ENCODE peak calls at places on chromosomes 5 and 9, in ten cellular contexts. One of them, this sample, is unnamed.

GRCh38 chr9:105515811-105516413 is 42.0 kb upstream of the FKTN start:
- DNase-seq in activated naive CD4-positive, alpha-beta T cell treated with anti-CD3 and anti-CD28 coated beads for 36 hours: no peak
- DNase-seq in GM10248: no peak
- DNase-seq in stimulated activated CD4-positive, alpha-beta T cell treated with anti-CD3 and anti-CD28 coated beads, Interleukin-2, amount 100 ng/mL, for 48 hours: no peak
- DNase-seq in astrocyte: no peak
- DNase-seq in left ventricle myocardium inferior: no peak
- DNase-seq in head of caudate nucleus: no peak
- DNase-seq in amniotic stem cell: no peak
- DNase-seq in RKO: no peak
- DNase-seq in NCI-H1930: no peak
- DNase-seq in this sample: no peak

GRCh38 chr5:5497132-5497748 is 74.8 kb downstream of the ICE1 start:
- DNase-seq in RKO: peak
- DNase-seq in NCI-H1930: peak
- DNase-seq in head of caudate nucleus: peak
- DNase-seq in amniotic stem cell: peak
- DNase-seq in activated naive CD4-positive, alpha-beta T cell treated with anti-CD3 and anti-CD28 coated beads for 36 hours: peak
- DNase-seq in astrocyte: peak
- DNase-seq in stimulated activated CD4-positive, alpha-beta T cell treated with anti-CD3 and anti-CD28 coated beads, Interleukin-2, amount 100 ng/mL, for 48 hours: no peak
- DNase-seq in GM10248: peak
- DNase-seq in left ventricle myocardium inferior: peak
- DNase-seq in this sample: peak

GRCh38 chr5:2684606-2685005 is 66.9 kb downstream of the IRX2 start:
- DNase-seq in activated naive CD4-positive, alpha-beta T cell treated with anti-CD3 and anti-CD28 coated beads for 36 hours: no peak
- DNase-seq in head of caudate nucleus: no peak
- DNase-seq in astrocyte: no peak
- DNase-seq in RKO: no peak
- DNase-seq in amniotic stem cell: no peak
- DNase-seq in left ventricle myocardium inferior: no peak
- DNase-seq in GM10248: no peak
- DNase-seq in NCI-H1930: no peak
- DNase-seq in stimulated activated CD4-positive, alpha-beta T cell treated with anti-CD3 and anti-CD28 coated beads, Interleukin-2, amount 100 ng/mL, for 48 hours: no peak
- DNase-seq in this sample: no peak

GRCh38 chr5:146073239-146073900 is 32.0 kb downstream of the PLAC8L1 start:
- DNase-seq in stimulated activated CD4-positive, alpha-beta T cell treated with anti-CD3 and anti-CD28 coated beads, Interleukin-2, amount 100 ng/mL, for 48 hours: no peak
- DNase-seq in RKO: no peak
- DNase-seq in amniotic stem cell: no peak
- DNase-seq in left ventricle myocardium inferior: no peak
- DNase-seq in head of caudate nucleus: no peak
- DNase-seq in NCI-H1930: no peak
- DNase-seq in astrocyte: no peak
- DNase-seq in GM10248: no peak
- DNase-seq in activated naive CD4-positive, alpha-beta T cell treated with anti-CD3 and anti-CD28 coated beads for 36 hours: no peak
- DNase-seq in this sample: no peak

GRCh38 chr9:76414656-76415055 is 20.4 kb upstream of the RFK start:
- DNase-seq in head of caudate nucleus: no peak
- DNase-seq in stimulated activated CD4-positive, alpha-beta T cell treated with anti-CD3 and anti-CD28 coated beads, Interleukin-2, amount 100 ng/mL, for 48 hours: no peak
- DNase-seq in RKO: no peak
- DNase-seq in GM10248: no peak
- DNase-seq in astrocyte: peak
- DNase-seq in NCI-H1930: no peak
- DNase-seq in activated naive CD4-positive, alpha-beta T cell treated with anti-CD3 and anti-CD28 coated beads for 36 hours: no peak
- DNase-seq in amniotic stem cell: no peak
- DNase-seq in left ventricle myocardium inferior: no peak
- DNase-seq in this sample: no peak

GRCh38 chr9:4164356-4164755 is 135.5 kb downstream of the GLIS3 start:
- DNase-seq in head of caudate nucleus: no peak
- DNase-seq in astrocyte: no peak
- DNase-seq in RKO: no peak
- DNase-seq in NCI-H1930: no peak
- DNase-seq in stimulated activated CD4-positive, alpha-beta T cell treated with anti-CD3 and anti-CD28 coated beads, Interleukin-2, amount 100 ng/mL, for 48 hours: no peak
- DNase-seq in activated naive CD4-positive, alpha-beta T cell treated with anti-CD3 and anti-CD28 coated beads for 36 hours: no peak
- DNase-seq in left ventricle myocardium inferior: no peak
- DNase-seq in amniotic stem cell: no peak
- DNase-seq in GM10248: no peak
- DNase-seq in this sample: no peak

GRCh38 chr5:30343707-30344106 is 849.8 kb upstream of the CDH6 start:
- DNase-seq in left ventricle myocardium inferior: no peak
- DNase-seq in stimulated activated CD4-positive, alpha-beta T cell treated with anti-CD3 and anti-CD28 coated beads, Interleukin-2, amount 100 ng/mL, for 48 hours: no peak
- DNase-seq in activated naive CD4-positive, alpha-beta T cell treated with anti-CD3 and anti-CD28 coated beads for 36 hours: no peak
- DNase-seq in RKO: no peak
- DNase-seq in amniotic stem cell: no peak
- DNase-seq in astrocyte: no peak
- DNase-seq in GM10248: no peak
- DNase-seq in NCI-H1930: no peak
- DNase-seq in head of caudate nucleus: no peak
- DNase-seq in this sample: no peak

GRCh38 chr9:99787552-99787951 is 34.1 kb upstream of the NR4A3 start:
- DNase-seq in left ventricle myocardium inferior: no peak
- DNase-seq in NCI-H1930: no peak
- DNase-seq in activated naive CD4-positive, alpha-beta T cell treated with anti-CD3 and anti-CD28 coated beads for 36 hours: no peak
- DNase-seq in GM10248: no peak
- DNase-seq in amniotic stem cell: no peak
- DNase-seq in RKO: no peak
- DNase-seq in stimulated activated CD4-positive, alpha-beta T cell treated with anti-CD3 and anti-CD28 coated beads, Interleukin-2, amount 100 ng/mL, for 48 hours: no peak
- DNase-seq in astrocyte: no peak
- DNase-seq in head of caudate nucleus: no peak
- DNase-seq in this sample: no peak

GRCh38 chr5:41747708-41748107 is 122.5 kb downstream of the OXCT1 start:
- DNase-seq in NCI-H1930: no peak
- DNase-seq in GM10248: no peak
- DNase-seq in RKO: no peak
- DNase-seq in head of caudate nucleus: no peak
- DNase-seq in astrocyte: no peak
- DNase-seq in activated naive CD4-positive, alpha-beta T cell treated with anti-CD3 and anti-CD28 coated beads for 36 hours: no peak
- DNase-seq in stimulated activated CD4-positive, alpha-beta T cell treated with anti-CD3 and anti-CD28 coated beads, Interleukin-2, amount 100 ng/mL, for 48 hours: no peak
- DNase-seq in amniotic stem cell: no peak
- DNase-seq in left ventricle myocardium inferior: no peak
- DNase-seq in this sample: no peak

GRCh38 chr5:7754997-7755596 is 95.8 kb downstream of the CFAP90 start:
- DNase-seq in astrocyte: no peak
- DNase-seq in head of caudate nucleus: peak
- DNase-seq in GM10248: peak
- DNase-seq in stimulated activated CD4-positive, alpha-beta T cell treated with anti-CD3 and anti-CD28 coated beads, Interleukin-2, amount 100 ng/mL, for 48 hours: peak
- DNase-seq in amniotic stem cell: no peak
- DNase-seq in left ventricle myocardium inferior: no peak
- DNase-seq in activated naive CD4-positive, alpha-beta T cell treated with anti-CD3 and anti-CD28 coated beads for 36 hours: peak
- DNase-seq in NCI-H1930: peak
- DNase-seq in RKO: peak
- DNase-seq in this sample: peak

GRCh38 chr9:121302786-121303185 is 34.8 kb downstream of the GSN start:
- DNase-seq in left ventricle myocardium inferior: no peak
- DNase-seq in amniotic stem cell: no peak
- DNase-seq in GM10248: no peak
- DNase-seq in astrocyte: no peak
- DNase-seq in activated naive CD4-positive, alpha-beta T cell treated with anti-CD3 and anti-CD28 coated beads for 36 hours: no peak
- DNase-seq in RKO: no peak
- DNase-seq in stimulated activated CD4-positive, alpha-beta T cell treated with anti-CD3 and anti-CD28 coated beads, Interleukin-2, amount 100 ng/mL, for 48 hours: no peak
- DNase-seq in head of caudate nucleus: no peak
- DNase-seq in NCI-H1930: no peak
- DNase-seq in this sample: no peak

GRCh38 chr9:85741112-85741874 is 461 bp downstream of the AGTPBP1 start:
- DNase-seq in stimulated activated CD4-positive, alpha-beta T cell treated with anti-CD3 and anti-CD28 coated beads, Interleukin-2, amount 100 ng/mL, for 48 hours: peak
- DNase-seq in activated naive CD4-positive, alpha-beta T cell treated with anti-CD3 and anti-CD28 coated beads for 36 hours: peak
- DNase-seq in GM10248: peak
- DNase-seq in NCI-H1930: no peak
- DNase-seq in head of caudate nucleus: peak
- DNase-seq in RKO: peak
- DNase-seq in amniotic stem cell: peak
- DNase-seq in astrocyte: peak
- DNase-seq in left ventricle myocardium inferior: no peak
- DNase-seq in this sample: no peak

GRCh38 chr9:97109194-97109811 is 70.4 kb upstream of the CTSV start:
- DNase-seq in head of caudate nucleus: no peak
- DNase-seq in amniotic stem cell: no peak
- DNase-seq in NCI-H1930: peak
- DNase-seq in activated naive CD4-positive, alpha-beta T cell treated with anti-CD3 and anti-CD28 coated beads for 36 hours: peak
- DNase-seq in left ventricle myocardium inferior: no peak
- DNase-seq in stimulated activated CD4-positive, alpha-beta T cell treated with anti-CD3 and anti-CD28 coated beads, Interleukin-2, amount 100 ng/mL, for 48 hours: no peak
- DNase-seq in GM10248: peak
- DNase-seq in astrocyte: peak
- DNase-seq in RKO: peak
- DNase-seq in this sample: peak

GRCh38 chr9:38677660-38678303 is 42.2 kb downstream of the FAM240B start:
- DNase-seq in astrocyte: no peak
- DNase-seq in RKO: no peak
- DNase-seq in stimulated activated CD4-positive, alpha-beta T cell treated with anti-CD3 and anti-CD28 coated beads, Interleukin-2, amount 100 ng/mL, for 48 hours: no peak
- DNase-seq in left ventricle myocardium inferior: peak
- DNase-seq in activated naive CD4-positive, alpha-beta T cell treated with anti-CD3 and anti-CD28 coated beads for 36 hours: no peak
- DNase-seq in head of caudate nucleus: no peak
- DNase-seq in NCI-H1930: no peak
- DNase-seq in amniotic stem cell: no peak
- DNase-seq in GM10248: no peak
- DNase-seq in this sample: no peak

GRCh38 chr5:40736103-40736875 is 19.5 kb downstream of the TTC33 start:
- DNase-seq in stimulated activated CD4-positive, alpha-beta T cell treated with anti-CD3 and anti-CD28 coated beads, Interleukin-2, amount 100 ng/mL, for 48 hours: no peak
- DNase-seq in NCI-H1930: peak
- DNase-seq in astrocyte: peak
- DNase-seq in left ventricle myocardium inferior: no peak
- DNase-seq in RKO: peak
- DNase-seq in activated naive CD4-positive, alpha-beta T cell treated with anti-CD3 and anti-CD28 coated beads for 36 hours: no peak
- DNase-seq in head of caudate nucleus: no peak
- DNase-seq in GM10248: peak
- DNase-seq in amniotic stem cell: no peak
- DNase-seq in this sample: peak

GRCh38 chr5:149857499-149857898 is 87.1 kb downstream of the PDE6A start:
- DNase-seq in GM10248: no peak
- DNase-seq in stimulated activated CD4-positive, alpha-beta T cell treated with anti-CD3 and anti-CD28 coated beads, Interleukin-2, amount 100 ng/mL, for 48 hours: no peak
- DNase-seq in NCI-H1930: no peak
- DNase-seq in left ventricle myocardium inferior: peak
- DNase-seq in astrocyte: no peak
- DNase-seq in RKO: no peak
- DNase-seq in activated naive CD4-positive, alpha-beta T cell treated with anti-CD3 and anti-CD28 coated beads for 36 hours: no peak
- DNase-seq in amniotic stem cell: no peak
- DNase-seq in head of caudate nucleus: peak
- DNase-seq in this sample: no peak

GRCh38 chr9:87109851-87110250 is 162.5 kb upstream of the GAS1 start:
- DNase-seq in astrocyte: peak
- DNase-seq in amniotic stem cell: no peak
- DNase-seq in RKO: no peak
- DNase-seq in NCI-H1930: no peak
- DNase-seq in left ventricle myocardium inferior: no peak
- DNase-seq in stimulated activated CD4-positive, alpha-beta T cell treated with anti-CD3 and anti-CD28 coated beads, Interleukin-2, amount 100 ng/mL, for 48 hours: no peak
- DNase-seq in GM10248: no peak
- DNase-seq in head of caudate nucleus: no peak
- DNase-seq in activated naive CD4-positive, alpha-beta T cell treated with anti-CD3 and anti-CD28 coated beads for 36 hours: no peak
- DNase-seq in this sample: no peak

GRCh38 chr9:129554649-129555048 is 66.3 kb downstream of the C9orf50 start:
- DNase-seq in head of caudate nucleus: no peak
- DNase-seq in GM10248: no peak
- DNase-seq in NCI-H1930: no peak
- DNase-seq in astrocyte: no peak
- DNase-seq in left ventricle myocardium inferior: no peak
- DNase-seq in RKO: no peak
- DNase-seq in stimulated activated CD4-positive, alpha-beta T cell treated with anti-CD3 and anti-CD28 coated beads, Interleukin-2, amount 100 ng/mL, for 48 hours: no peak
- DNase-seq in activated naive CD4-positive, alpha-beta T cell treated with anti-CD3 and anti-CD28 coated beads for 36 hours: no peak
- DNase-seq in amniotic stem cell: no peak
- DNase-seq in this sample: no peak

GRCh38 chr5:56511442-56511841 is 278.3 kb upstream of the ANKRD55 start:
- DNase-seq in NCI-H1930: no peak
- DNase-seq in amniotic stem cell: no peak
- DNase-seq in astrocyte: no peak
- DNase-seq in activated naive CD4-positive, alpha-beta T cell treated with anti-CD3 and anti-CD28 coated beads for 36 hours: no peak
- DNase-seq in stimulated activated CD4-positive, alpha-beta T cell treated with anti-CD3 and anti-CD28 coated beads, Interleukin-2, amount 100 ng/mL, for 48 hours: no peak
- DNase-seq in GM10248: no peak
- DNase-seq in RKO: no peak
- DNase-seq in head of caudate nucleus: no peak
- DNase-seq in left ventricle myocardium inferior: no peak
- DNase-seq in this sample: no peak

This sample was measured in putamen.